ENCODE peak calls at places on chromosomes 5 and 9, in four cellular contexts. Q is GM12878, D is HL-60, L is K562. B is an unnamed sample.
A peak's percentile ranks its signal among the peaks of the same experiment; 100 is the strongest.

GRCh38 chr9:33426843-33427293 is 20.5 kb downstream of the AQP3 start:
- DNase-seq in Q (no peak), D (no peak), L (peak; percentile 56), B (no peak)

GRCh38 chr9:75889977-75890540 is 414 bp upstream of the PCSK5 start:
- DNase-seq in L (no peak), D (peak; percentile 18), Q (no peak), B (no peak)

GRCh38 chr5:124649548-124650501 is 96.6 kb downstream of the ZNF608 start:
- DNase-seq in Q (peak; percentile 99), D (peak; percentile 80), L (peak; percentile 28), B (peak; percentile 38)

GRCh38 chr5:73306078-73306719 is 133.2 kb downstream of the TMEM174 start:
- DNase-seq in L (no peak), D (no peak), Q (no peak), B (no peak)

GRCh38 chr5:72815580-72816296 is 723 bp upstream of the TNPO1 start:
- DNase-seq in Q (no peak), L (no peak), D (peak; percentile 11), B (no peak)

GRCh38 chr9:21970001-21970799 is 24.0 kb downstream of the CDKN2A start:
- DNase-seq in D (no peak), L (no peak), Q (no peak), B (no peak)

GRCh38 chr9:25678147-25678666 is at the start of gene TUSC1:
- DNase-seq in L (no peak), D (peak; percentile 1), Q (no peak), B (peak; percentile 12)

GRCh38 chr5:59600998-59601397 is 292.5 kb downstream of the PDE4D start:
- DNase-seq in D (no peak), L (no peak), Q (no peak), B (no peak)

GRCh38 chr9:18238752-18239151 is 235.2 kb upstream of the ADAMTSL1 start:
- DNase-seq in Q (no peak), D (no peak), L (no peak), B (no peak)

GRCh38 chr5:133844836-133845235 is 123.6 kb downstream of the C5orf15 start:
- DNase-seq in L (no peak), Q (no peak), D (no peak), B (no peak)

GRCh38 chr9:86720893-86721698 is 226.2 kb downstream of the GAS1 start:
- DNase-seq in L (no peak), Q (no peak), D (no peak), B (no peak)

GRCh38 chr9:36190388-36191289 is at the start of gene CLTA:
- DNase-seq in L (peak; percentile 93), D (peak; percentile 99), Q (peak; percentile 97), B (peak; percentile 93)

GRCh38 chr9:135526730-135527571 is 5.7 kb downstream of the LCN1 start:
- DNase-seq in D (no peak), Q (no peak), L (peak; percentile 74), B (no peak)

GRCh38 chr9:134948149-134948548 is 30.4 kb upstream of the FCN1 start:
- DNase-seq in L (no peak), Q (no peak), D (no peak), B (no peak)

GRCh38 chr5:1059884-1060263 is 51.3 kb downstream of the NKD2 start:
- DNase-seq in Q (no peak), L (no peak), D (no peak), B (no peak)

GRCh38 chr5:109656829-109657228 is 32.9 kb upstream of the MAN2A1 start:
- DNase-seq in D (peak; percentile 88), L (peak; percentile 27), Q (no peak), B (no peak)

GRCh38 chr9:89662718-89663246 is 58.0 kb downstream of the GADD45G start:
- DNase-seq in L (no peak), D (no peak), Q (no peak), B (no peak)

GRCh38 chr9:23825700-23826099 is 340 bp downstream of the ELAVL2 start:
- DNase-seq in D (no peak), L (no peak), Q (no peak), B (no peak)

GRCh38 chr5:34762321-34762871 is 76.6 kb upstream of the TTC23L start:
- DNase-seq in Q (no peak), L (no peak), D (no peak), B (no peak)
- TF ChIP-seq SPI1 in Q (no peak), L (no peak), D (no peak), B (no peak)

DNA sequence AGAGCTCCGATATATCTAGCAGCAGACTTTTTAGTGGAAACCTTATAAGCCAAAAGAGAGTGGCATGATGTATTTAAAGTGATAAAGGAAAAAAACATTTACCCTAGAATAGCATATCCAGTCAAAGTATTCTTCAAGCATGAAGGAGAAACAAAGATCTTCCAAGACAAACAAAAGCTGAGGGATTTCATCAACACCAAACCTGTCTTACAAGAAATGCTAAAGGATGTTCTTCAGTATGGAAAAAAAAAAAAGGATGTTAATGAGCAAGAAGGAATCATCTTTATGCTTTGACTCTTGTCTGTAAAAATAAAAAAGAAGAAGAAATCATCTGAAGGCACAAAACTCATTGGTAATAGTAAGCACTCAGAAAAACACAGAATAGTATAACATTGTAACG is 338.2 kb downstream of the TLE1 start:
- DNase-seq in Q (no peak), D (no peak), L (no peak), B (no peak)
- TF ChIP-seq POLR2AphosphoS5 in Q (no peak), D (no peak), L (no peak), B (no peak)

DNA sequence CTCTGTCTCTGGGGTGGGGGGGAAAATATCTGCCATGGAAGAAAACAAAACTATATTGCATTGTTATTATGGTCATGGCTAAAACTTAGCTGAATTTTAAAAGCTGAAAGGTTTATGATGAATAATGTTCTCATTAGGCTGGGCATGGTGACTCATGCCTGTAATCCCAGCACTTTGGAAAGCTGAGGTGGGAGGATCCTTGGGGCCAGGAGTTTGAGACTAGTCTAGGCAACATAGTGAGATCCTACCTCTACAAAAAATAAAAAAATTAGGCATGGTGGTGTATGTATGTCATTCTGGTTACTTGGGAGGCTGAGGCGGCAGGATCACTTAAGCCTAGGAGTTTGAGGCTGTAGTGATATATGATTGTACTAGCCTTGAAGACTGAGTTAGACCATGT is 44.5 kb downstream of the IPO11 start:
- DNase-seq in D (no peak), L (no peak), Q (no peak), B (no peak)
- TF ChIP-seq SPI1 in D (no peak), L (no peak), Q (no peak), B (no peak)

DNA sequence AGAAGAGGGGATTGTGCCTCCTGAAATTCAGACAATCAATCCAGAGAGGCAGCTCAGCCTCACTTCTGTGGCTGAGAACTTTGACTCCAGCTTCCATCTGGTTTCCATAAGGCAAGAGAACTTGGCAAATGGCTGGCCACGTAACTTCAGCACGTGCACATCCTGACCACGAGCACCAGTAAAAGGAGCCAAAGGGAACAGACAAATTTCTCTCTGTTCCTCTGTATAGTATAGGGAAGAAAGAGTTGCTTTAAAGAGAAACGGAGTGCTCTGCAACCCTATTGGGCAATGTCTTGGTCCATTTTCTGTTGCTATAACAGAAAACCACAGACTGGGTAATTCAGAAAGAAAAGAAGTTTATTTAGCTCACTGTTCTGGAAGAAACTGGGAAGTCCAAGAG is 558.8 kb downstream of the ACTL7B start:
- DNase-seq in L (no peak), D (peak; percentile 83), Q (no peak), B (no peak)
- TF ChIP-seq POLR2AphosphoS5 in L (no peak), D (peak; percentile 21), Q (no peak), B (no peak)

GRCh38 chr5:32754251-32754650 is 43.1 kb downstream of the NPR3 start:
- DNase-seq in L (peak; percentile 30), D (no peak), Q (no peak), B (no peak)

DNA sequence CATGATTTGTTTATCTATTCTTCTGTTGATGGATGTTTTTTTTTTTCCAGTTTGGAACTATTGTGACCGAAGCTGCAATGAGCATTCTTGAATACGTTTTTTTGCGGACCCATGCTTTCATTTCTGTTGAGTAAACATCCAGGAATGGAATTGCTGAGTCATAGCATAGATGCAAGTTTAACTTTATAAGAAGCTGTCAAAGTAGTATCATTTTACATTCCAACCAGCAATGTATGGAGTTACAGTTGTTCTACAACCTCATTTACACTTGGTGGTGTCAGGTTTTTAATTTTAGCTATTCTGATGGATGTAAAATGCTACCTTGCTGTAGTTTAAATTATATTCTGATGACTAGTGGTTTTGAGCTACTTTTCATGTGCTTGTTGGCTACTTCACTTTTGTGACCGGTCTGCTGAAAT is 49.0 kb downstream of the NPR3 start:
- DNase-seq in Q (no peak), D (no peak), L (no peak), B (no peak)
- TF ChIP-seq SPI1 in Q (no peak), D (no peak), L (no peak), B (no peak)

DNA sequence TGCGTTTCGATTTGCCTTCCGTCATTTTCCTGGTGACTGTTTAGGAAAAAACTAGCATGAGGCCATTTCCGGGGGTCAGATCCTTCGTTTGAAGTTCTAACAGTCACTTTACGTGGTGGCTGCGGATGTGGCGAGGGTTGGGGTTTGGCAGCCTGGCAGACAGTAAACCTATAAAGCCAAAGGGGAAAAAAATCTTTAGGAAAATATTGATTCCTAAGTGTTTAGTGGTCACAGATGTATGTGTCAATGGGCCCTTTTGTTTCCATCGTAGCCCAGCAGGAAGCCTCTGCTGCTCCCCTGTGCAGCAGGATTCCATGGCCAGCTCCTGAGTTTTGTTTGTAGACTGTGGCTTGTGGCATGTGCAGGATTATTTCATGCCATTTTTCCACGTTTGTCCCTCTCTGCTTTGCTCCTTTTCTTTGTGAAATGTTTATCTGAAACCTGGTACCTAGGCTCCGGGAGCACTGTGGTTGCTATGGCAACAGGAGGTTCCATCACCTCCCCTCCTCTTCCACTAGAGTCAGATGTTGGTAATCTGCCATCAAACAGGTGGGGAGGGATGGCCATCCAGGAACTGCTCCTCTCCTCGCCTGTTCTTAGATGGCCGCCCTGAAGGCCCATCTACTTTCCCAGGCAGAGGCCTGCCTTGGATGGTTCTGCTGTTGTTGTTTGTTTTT is 202.3 kb downstream of the AOPEP start:
- DNase-seq in L (peak; percentile 49), D (no peak), Q (no peak), B (no peak)
- TF ChIP-seq POLR2AphosphoS5 in L (no peak), D (no peak), Q (no peak), B (no peak)

DNA sequence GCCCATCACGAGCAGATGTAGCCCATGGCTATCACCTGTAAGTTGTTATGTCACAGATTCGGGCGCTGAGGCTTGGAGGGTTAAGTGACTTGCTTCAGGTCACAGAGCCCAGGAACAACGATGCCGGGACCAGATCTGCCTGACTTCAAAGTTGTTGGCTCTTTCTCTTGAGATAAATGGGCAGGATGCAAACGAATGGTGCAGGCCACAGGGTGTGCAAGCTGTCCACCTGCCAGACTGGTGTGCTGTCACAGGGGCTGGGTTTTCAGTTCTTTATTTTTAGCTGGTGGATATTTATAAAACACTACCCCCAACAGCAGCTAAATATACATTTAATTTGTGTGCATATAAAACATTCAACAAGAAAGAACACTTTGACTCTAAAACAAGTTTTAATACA is 17.7 kb upstream of the PHYKPL start:
- DNase-seq in L (no peak), D (no peak), Q (no peak), B (no peak)
- TF ChIP-seq SPI1 in L (no peak), D (no peak), Q (no peak), B (no peak)

GRCh38 chr9:27054841-27055240 is 49.4 kb upstream of the LRRC19 start:
- DNase-seq in D (no peak), Q (no peak), L (no peak), B (no peak)

GRCh38 chr9:27059406-27059805 is 49.6 kb upstream of the TEK start:
- DNase-seq in D (no peak), L (no peak), Q (no peak), B (no peak)

GRCh38 chr9:27054125-27054524 is 48.7 kb upstream of the LRRC19 start:
- DNase-seq in L (no peak), Q (no peak), D (no peak), B (no peak)

GRCh38 chr9:27053369-27054057 is 48.0 kb upstream of the LRRC19 start:
- DNase-seq in L (no peak), D (no peak), Q (no peak), B (no peak)
- TF ChIP-seq POLR2AphosphoS5 in L (no peak), D (no peak), Q (no peak), B (no peak)